ENCODE peak calls at places on chromosomes 5 and 9, in ten cellular contexts. L is right atrium auricular region; Q is transverse colon; F is CD8-positive, alpha-beta T cell; N is CD4-positive, alpha-beta T cell; O is heart left ventricle; Z is body of pancreas; I is RWPE1; D is breast epithelium; X is uterus. J is an unnamed sample.

GRCh38 chr9:29150606-29151005 is 1577.3 kb upstream of the C9orf72 start:
- DNase-seq in L (no peak), Q (no peak), F (no peak), N (no peak), O (no peak), Z (no peak), I (no peak), D (no peak), X (no peak), J (no peak)

GRCh38 chr5:14190194-14191164 is 47.3 kb downstream of the TRIO start:
- DNase-seq in L (no peak), Q (no peak), F (no peak), N (no peak), O (no peak), Z (peak), I (peak), D (no peak), X (no peak), J (no peak)

GRCh38 chr9:126705767-126706697 is 92.3 kb downstream of the LMX1B start:
- DNase-seq in L (no peak), Q (peak), F (peak), N (peak), O (peak), Z (peak), I (peak), D (peak), X (peak), J (peak)

GRCh38 chr5:91188755-91189154 is 194.4 kb downstream of the ARRDC3 start:
- DNase-seq in L (no peak), Q (no peak), F (no peak), N (no peak), O (no peak), Z (no peak), I (no peak), D (no peak), X (no peak), J (no peak)

GRCh38 chr5:131773805-131774204 is 23.0 kb downstream of the FNIP1 start:
- DNase-seq in L (no peak), Q (no peak), F (no peak), N (no peak), O (no peak), Z (no peak), I (no peak), D (no peak), X (no peak), J (no peak)

GRCh38 chr5:147369742-147370374 is 135.0 kb downstream of the STK32A start:
- DNase-seq in L (no peak), Q (no peak), F (no peak), N (no peak), O (no peak), Z (no peak), I (peak), D (no peak), X (no peak), J (no peak)

GRCh38 chr9:136764301-136764891 is at the start of gene LCN15:
- DNase-seq in L (no peak), Q (no peak), F (no peak), N (no peak), O (no peak), Z (no peak), I (no peak), D (no peak), X (no peak), J (no peak)

GRCh38 chr5:66080664-66081063 is 63.4 kb upstream of the SREK1 start:
- DNase-seq in L (no peak), Q (no peak), F (no peak), N (no peak), O (no peak), Z (no peak), I (no peak), D (no peak), X (no peak), J (no peak)

GRCh38 chr9:97573482-97574073 is 59.6 kb downstream of the TSTD2 start:
- DNase-seq in L (no peak), Q (no peak), F (no peak), N (no peak), O (peak), Z (no peak), I (no peak), D (no peak), X (peak), J (no peak)

GRCh38 chr5:176736271-176736965 is 73.9 kb upstream of the UNC5A start:
- DNase-seq in L (no peak), Q (peak), F (no peak), N (no peak), O (no peak), Z (no peak), I (no peak), D (no peak), X (peak), J (no peak)

GRCh38 chr9:78510035-78510434 is 213.1 kb downstream of the PSAT1 start:
- DNase-seq in L (no peak), Q (no peak), F (no peak), N (no peak), O (no peak), Z (no peak), I (no peak), D (no peak), X (no peak), J (no peak)

GRCh38 chr9:95316794-95317118 is 753 bp downstream of the FANCC start:
- DNase-seq in L (no peak), Q (peak), F (no peak), N (no peak), O (peak), Z (peak), I (peak), D (peak), X (peak), J (no peak)

GRCh38 chr9:92721548-92721947 is 43.1 kb downstream of the BICD2 start:
- DNase-seq in L (peak), Q (no peak), F (no peak), N (no peak), O (no peak), Z (no peak), I (no peak), D (peak), X (no peak), J (no peak)

GRCh38 chr9:92724528-92725265 is 39.9 kb downstream of the BICD2 start:
- DNase-seq in L (peak), Q (no peak), F (no peak), N (no peak), O (no peak), Z (no peak), I (no peak), D (peak), X (no peak), J (no peak)

GRCh38 chr9:92723801-92724323 is 40.8 kb downstream of the BICD2 start:
- DNase-seq in L (peak), Q (no peak), F (no peak), N (no peak), O (no peak), Z (no peak), I (no peak), D (peak), X (no peak), J (no peak)

GRCh38 chr9:92722386-92723298 is 42.0 kb downstream of the BICD2 start:
- DNase-seq in L (peak), Q (no peak), F (no peak), N (no peak), O (no peak), Z (no peak), I (no peak), D (peak), X (no peak), J (no peak)

GRCh38 chr9:92723299-92723625 is 41.4 kb downstream of the BICD2 start:
- DNase-seq in L (no peak), Q (no peak), F (no peak), N (no peak), O (no peak), Z (no peak), I (peak), D (peak), X (no peak), J (no peak)
- H3K27ac ChIP-seq in L (no peak), Q (no peak), F (no peak), N (no peak), O (no peak), Z (no peak), I (peak), D (peak), X (no peak), J (peak)

GRCh38 chr9:2229109-2229733 is 214.1 kb downstream of the SMARCA2 start:
- DNase-seq in L (no peak), Q (no peak), F (no peak), N (no peak), O (no peak), Z (peak), I (no peak), D (no peak), X (no peak), J (no peak)
- H3K27ac ChIP-seq in L (no peak), Q (no peak), F (no peak), N (no peak), O (peak), Z (no peak), I (no peak), D (peak), X (no peak), J (peak)

GRCh38 chr9:71767421-71768321 is 642 bp downstream of the CEMIP2 start:
- DNase-seq in L (no peak), Q (peak), F (peak), N (no peak), O (peak), Z (peak), I (no peak), D (no peak), X (peak), J (no peak)

GRCh38 chr9:71764438-71764837 is 3.9 kb downstream of the CEMIP2 start:
- DNase-seq in L (no peak), Q (no peak), F (no peak), N (no peak), O (no peak), Z (no peak), I (no peak), D (no peak), X (no peak), J (no peak)

GRCh38 chr9:71768388-71769174 is at the start of gene CEMIP2:
- DNase-seq in L (peak), Q (peak), F (peak), N (peak), O (peak), Z (peak), I (peak), D (peak), X (peak), J (peak)

GRCh38 chr9:71765693-71766092 is 2.6 kb downstream of the CEMIP2 start:
- DNase-seq in L (no peak), Q (no peak), F (no peak), N (no peak), O (no peak), Z (no peak), I (no peak), D (no peak), X (no peak), J (no peak)

DNA sequence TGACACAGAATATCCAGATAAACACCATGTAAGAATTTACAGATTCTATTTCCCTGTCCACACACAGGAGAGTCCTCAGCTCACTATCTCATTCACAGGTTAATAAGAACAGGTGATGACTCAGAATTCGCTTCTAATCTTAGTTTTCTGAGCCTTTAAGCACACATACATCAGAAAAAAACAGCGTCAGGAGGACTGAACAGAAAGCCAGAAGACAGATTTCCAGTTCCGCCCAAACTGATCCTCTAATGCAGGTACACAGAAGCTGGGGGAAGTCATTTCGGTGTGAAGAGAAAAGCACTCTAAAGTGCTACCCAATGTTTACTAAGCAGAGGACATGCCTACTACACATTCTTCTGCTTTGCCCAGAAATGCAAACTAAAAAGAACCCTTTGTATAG is 1.6 kb downstream of the CEMIP2 start:
- DNase-seq in L (no peak), Q (no peak), F (no peak), N (no peak), O (no peak), Z (peak), I (no peak), D (no peak), X (no peak), J (no peak)
- H3K27ac ChIP-seq in L (no peak), Q (peak), F (peak), N (peak), O (no peak), Z (peak), I (no peak), D (peak), X (no peak), J (no peak)

GRCh38 chr5:154191467-154192261 is 1.1 kb downstream of the GALNT10 start:
- DNase-seq in L (no peak), Q (no peak), F (peak), N (no peak), O (no peak), Z (no peak), I (no peak), D (no peak), X (no peak), J (no peak)

GRCh38 chr5:154189256-154189818 is 1.2 kb upstream of the GALNT10 start:
- DNase-seq in L (peak), Q (peak), F (no peak), N (no peak), O (no peak), Z (no peak), I (no peak), D (no peak), X (no peak), J (no peak)

GRCh38 chr5:154193176-154193575 is 2.6 kb downstream of the GALNT10 start:
- DNase-seq in L (no peak), Q (no peak), F (no peak), N (no peak), O (no peak), Z (no peak), I (no peak), D (no peak), X (peak), J (peak)

GRCh38 chr5:154189819-154190651 is 498 bp upstream of the GALNT10 start:
- DNase-seq in L (peak), Q (peak), F (peak), N (peak), O (peak), Z (peak), I (peak), D (peak), X (peak), J (peak)

DNA sequence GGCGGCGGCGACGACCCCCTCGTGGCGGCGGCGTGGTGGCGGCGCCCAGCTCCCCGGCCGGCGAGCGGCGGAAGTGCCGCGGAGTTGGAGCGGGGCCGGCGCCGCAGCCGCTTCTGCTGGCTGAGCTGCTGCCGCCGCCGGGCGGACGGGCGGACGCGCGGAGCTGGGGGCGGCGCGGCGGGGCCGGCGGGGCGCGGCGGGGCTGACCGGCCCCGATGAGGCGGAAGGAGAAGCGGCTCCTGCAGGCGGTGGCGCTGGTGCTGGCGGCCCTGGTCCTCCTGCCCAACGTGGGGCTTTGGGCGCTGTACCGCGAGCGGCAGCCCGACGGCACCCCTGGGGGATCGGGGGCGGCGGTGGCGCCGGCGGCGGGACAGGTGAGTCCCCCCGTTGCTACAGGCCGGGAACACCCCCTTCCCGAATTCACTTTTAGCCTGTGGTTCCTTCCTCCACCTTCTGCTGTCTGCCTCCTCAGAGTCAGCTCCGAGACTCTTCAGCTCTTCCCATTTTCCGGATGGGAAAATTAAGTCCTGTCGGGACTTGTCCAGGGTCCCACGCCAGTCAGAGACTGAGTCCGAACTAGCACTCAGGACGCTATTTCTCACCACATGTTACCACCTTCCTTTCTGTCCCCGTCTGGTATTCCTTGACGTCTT is at the start of gene GALNT10:
- DNase-seq in L (no peak), Q (peak), F (peak), N (peak), O (peak), Z (peak), I (peak), D (no peak), X (peak), J (peak)
- H3K27ac ChIP-seq in L (peak), Q (peak), F (peak), N (peak), O (peak), Z (peak), I (peak), D (peak), X (peak), J (peak)

DNA sequence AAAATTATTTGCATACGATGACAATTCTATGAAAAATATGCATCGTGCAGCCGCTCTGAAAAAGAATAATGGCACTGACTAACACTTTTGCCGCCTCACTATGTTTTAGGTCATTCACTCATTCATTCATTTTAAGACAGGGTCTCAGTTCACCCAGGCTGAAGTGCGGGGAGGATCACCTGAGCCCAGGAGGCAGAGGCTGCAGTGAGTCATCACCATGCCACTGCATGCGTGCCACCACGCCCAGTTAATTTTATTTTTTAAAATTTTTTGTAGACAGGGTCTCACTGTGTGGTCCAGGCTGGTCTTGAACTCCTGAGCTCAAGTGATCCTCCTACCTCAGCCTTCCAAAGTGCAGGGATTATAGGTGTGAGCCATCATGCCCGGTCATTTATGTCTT is 37.0 kb downstream of the RAPGEF1 start:
- DNase-seq in L (no peak), Q (no peak), F (no peak), N (no peak), O (no peak), Z (no peak), I (no peak), D (no peak), X (no peak), J (no peak)
- H3K27ac ChIP-seq in L (no peak), Q (no peak), F (no peak), N (no peak), O (no peak), Z (no peak), I (peak), D (no peak), X (no peak), J (no peak)

DNA sequence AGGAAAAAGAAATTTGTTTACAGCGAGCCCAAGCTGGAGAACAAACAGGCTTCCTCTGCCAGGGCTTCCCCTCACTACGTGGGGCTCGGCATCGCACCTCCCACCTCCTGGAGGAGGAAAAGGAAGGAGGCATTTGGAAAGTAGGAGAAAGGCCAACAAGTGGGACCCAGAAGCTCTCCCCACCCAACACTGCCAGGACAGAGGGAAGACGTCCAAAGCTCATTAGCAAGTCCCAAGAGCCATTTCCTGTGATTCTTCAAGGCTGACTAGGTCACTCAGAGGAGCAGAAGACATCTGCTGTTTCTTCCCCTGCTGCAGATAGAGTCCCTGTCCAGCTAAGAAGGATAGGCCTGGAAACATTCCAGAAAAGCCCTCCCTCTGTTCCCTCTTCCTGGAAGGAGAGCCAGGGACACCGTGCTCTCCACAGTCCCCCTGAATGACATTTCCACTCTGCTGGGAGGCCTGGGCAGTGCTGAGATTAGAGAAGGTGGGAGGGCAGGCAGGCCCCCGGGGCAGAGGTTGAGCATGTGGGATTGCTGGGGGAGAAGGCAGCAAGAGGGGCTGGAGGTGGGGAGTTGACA is 57.0 kb upstream of the NEURL1B start:
- DNase-seq in L (peak), Q (no peak), F (no peak), N (no peak), O (peak), Z (peak), I (no peak), D (no peak), X (peak), J (no peak)
- H3K27ac ChIP-seq in L (peak), Q (peak), F (no peak), N (no peak), O (peak), Z (no peak), I (no peak), D (peak), X (peak), J (no peak)

GRCh38 chr5:149040421-149040820 is 22.4 kb downstream of the SH3TC2 start:
- DNase-seq in L (no peak), Q (no peak), F (no peak), N (no peak), O (no peak), Z (no peak), I (no peak), D (no peak), X (no peak), J (no peak)

GRCh38 chr5:149041242-149041641 is 21.6 kb downstream of the SH3TC2 start:
- DNase-seq in L (no peak), Q (no peak), F (no peak), N (no peak), O (no peak), Z (no peak), I (no peak), D (no peak), X (no peak), J (no peak)

GRCh38 chr5:149037819-149038218 is 25.0 kb downstream of the SH3TC2 start:
- DNase-seq in L (no peak), Q (no peak), F (no peak), N (no peak), O (no peak), Z (no peak), I (no peak), D (no peak), X (no peak), J (no peak)

GRCh38 chr5:149038336-149039075 is 24.4 kb downstream of the SH3TC2 start:
- DNase-seq in L (no peak), Q (no peak), F (no peak), N (no peak), O (no peak), Z (no peak), I (no peak), D (no peak), X (no peak), J (no peak)

DNA sequence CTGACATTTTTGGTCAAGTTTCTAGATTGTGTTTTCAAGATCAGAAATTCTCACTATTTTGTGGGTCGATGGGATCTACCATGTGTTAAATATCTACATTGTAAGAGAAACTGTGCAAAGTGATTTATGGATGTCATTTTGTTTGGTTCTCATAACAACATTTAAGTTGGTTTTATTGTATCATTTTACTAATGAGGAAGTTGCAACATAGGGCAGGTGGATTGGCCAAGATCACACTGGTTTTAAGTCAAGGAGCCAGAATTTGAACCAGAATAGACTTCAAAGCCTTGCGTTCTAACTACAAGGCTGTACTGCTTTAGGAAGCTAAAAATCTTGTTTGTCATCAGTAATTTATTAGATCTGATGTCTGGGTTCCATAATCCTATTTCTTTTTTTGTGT is 23.4 kb downstream of the SH3TC2 start:
- DNase-seq in L (no peak), Q (no peak), F (no peak), N (no peak), O (no peak), Z (no peak), I (no peak), D (no peak), X (no peak), J (no peak)
- H3K27ac ChIP-seq in L (peak), Q (no peak), F (no peak), N (no peak), O (no peak), Z (no peak), I (no peak), D (no peak), X (no peak), J (no peak)

GRCh38 chr9:88979791-88980190 is 11.5 kb upstream of the S1PR3 start:
- DNase-seq in L (no peak), Q (no peak), F (no peak), N (no peak), O (no peak), Z (no peak), I (no peak), D (peak), X (no peak), J (no peak)
- H3K27ac ChIP-seq in L (no peak), Q (no peak), F (no peak), N (no peak), O (no peak), Z (no peak), I (no peak), D (no peak), X (no peak), J (no peak)

GRCh38 chr5:143066556-143067281 is 296.5 kb downstream of the ARHGAP26 start:
- DNase-seq in L (no peak), Q (peak), F (no peak), N (no peak), O (peak), Z (peak), I (no peak), D (no peak), X (peak), J (no peak)
- H3K27ac ChIP-seq in L (peak), Q (peak), F (no peak), N (no peak), O (no peak), Z (no peak), I (no peak), D (peak), X (peak), J (no peak)

GRCh38 chr5:41708604-41708940 is 161.7 kb downstream of the OXCT1 start:
- DNase-seq in L (no peak), Q (peak), F (no peak), N (no peak), O (no peak), Z (no peak), I (no peak), D (no peak), X (no peak), J (no peak)

GRCh38 chr5:41707853-41708603 is 162.2 kb downstream of the OXCT1 start:
- DNase-seq in L (no peak), Q (no peak), F (no peak), N (no peak), O (no peak), Z (no peak), I (peak), D (no peak), X (no peak), J (no peak)
- H3K27ac ChIP-seq in L (no peak), Q (no peak), F (no peak), N (no peak), O (no peak), Z (no peak), I (no peak), D (no peak), X (no peak), J (no peak)